ENCODE peak calls at places on chromosomes 3 and 15, in seven cellular contexts. P is mesothelial cell of epicardium; J is GM20000; A is stimulated activated effector memory CD8-positive, alpha-beta T cell treated with anti-CD3 and anti-CD28 coated beads, Interleukin-12 subunit alpha, Interleukin-12 subunit beta, amount 100 ng/mL, for 72 hours; B is stimulated activated CD8-positive, alpha-beta memory T cell treated with anti-CD3 and anti-CD28 coated beads, Interleukin-7, amount 100 ng/mL, for 1 hour; M is lower leg skin; F is SW 1271. R is an unnamed sample.

GRCh38 chr15:39188314-39188713 is 392.6 kb upstream of the THBS1 start:
- DNase-seq in P (no peak), J (no peak), A (no peak), B (no peak), M (no peak), F (no peak), R (no peak)

GRCh38 chr15:74240002-74240568 is 4.0 kb downstream of the CCDC33 start:
- DNase-seq in P (no peak), J (no peak), A (no peak), B (no peak), M (peak; percentile 26), F (peak; percentile 84), R (no peak)

GRCh38 chr15:57680021-57680420 is 26.5 kb upstream of the POLR2M start:
- DNase-seq in P (no peak), J (no peak), A (no peak), B (no peak), M (no peak), F (no peak), R (no peak)

GRCh38 chr3:55435446-55435845 is 51.7 kb downstream of the WNT5A start:
- DNase-seq in P (no peak), J (no peak), A (no peak), B (no peak), M (no peak), F (no peak), R (peak; percentile 70)

GRCh38 chr3:98018301-98018700 is 16.8 kb downstream of the GABRR3 start:
- DNase-seq in P (no peak), J (no peak), A (no peak), B (no peak), M (no peak), F (no peak), R (no peak)

GRCh38 chr15:59968314-59968713 is 35.8 kb upstream of the FOXB1 start:
- DNase-seq in P (no peak), J (no peak), A (no peak), B (no peak), M (no peak), F (no peak), R (no peak)

GRCh38 chr15:48332642-48333034 is 1.4 kb downstream of the DUT start:
- DNase-seq in P (no peak), J (peak; percentile 19), A (no peak), B (no peak), M (no peak), F (no peak), R (no peak)

GRCh38 chr3:186996356-186996755 is 66.0 kb downstream of the ST6GAL1 start:
- DNase-seq in P (no peak), J (no peak), A (no peak), B (no peak), M (no peak), F (no peak), R (no peak)

GRCh38 chr15:38883987-38884386 is 319.4 kb upstream of the RASGRP1 start:
- DNase-seq in P (no peak), J (no peak), A (peak; percentile 12), B (no peak), M (no peak), F (peak; percentile 7), R (no peak)

GRCh38 chr3:71532639-71533395 is 50.7 kb downstream of the FOXP1 start:
- DNase-seq in P (no peak), J (no peak), A (no peak), B (no peak), M (peak; percentile 36), F (no peak), R (no peak)

GRCh38 chr3:5645311-5646029 is 458.0 kb downstream of the EDEM1 start:
- DNase-seq in P (no peak), J (no peak), A (no peak), B (no peak), M (no peak), F (no peak), R (no peak)

GRCh38 chr3:160196511-160197104 is 28.6 kb upstream of the C3orf80 start:
- DNase-seq in P (no peak), J (no peak), A (no peak), B (no peak), M (no peak), F (no peak), R (peak; percentile 57)

GRCh38 chr3:48305396-48305795 is 28.1 kb downstream of the SPINK8 start:
- DNase-seq in P (no peak), J (no peak), A (peak; percentile 30), B (no peak), M (no peak), F (no peak), R (no peak)

GRCh38 chr3:46868948-46869347 is 5.7 kb upstream of the MYL3 start:
- DNase-seq in P (no peak), J (no peak), A (no peak), B (no peak), M (no peak), F (no peak), R (no peak)

GRCh38 chr3:14879161-14879888 is 60.6 kb downstream of the FGD5 start:
- DNase-seq in P (no peak), J (no peak), A (no peak), B (no peak), M (no peak), F (no peak), R (no peak)

GRCh38 chr3:138786788-138787276 is 47.9 kb downstream of the PIK3CB start:
- DNase-seq in P (no peak), J (no peak), A (no peak), B (no peak), M (no peak), F (no peak), R (no peak)

GRCh38 chr3:161175506-161175905 is 45.6 kb upstream of the NMD3 start:
- DNase-seq in P (no peak), J (no peak), A (no peak), B (no peak), M (no peak), F (no peak), R (no peak)

GRCh38 chr3:3632439-3632838 is 166.8 kb upstream of the LRRN1 start:
- DNase-seq in P (no peak), J (no peak), A (no peak), B (no peak), M (no peak), F (no peak), R (no peak)

GRCh38 chr15:90031231-90031791 is 30.2 kb downstream of the ZNF710 start:
- DNase-seq in P (no peak), J (peak; percentile 75), A (peak; percentile 60), B (no peak), M (no peak), F (no peak), R (no peak)

GRCh38 chr3:53243165-53243564 is 12.7 kb downstream of the TKT start:
- DNase-seq in P (no peak), J (no peak), A (no peak), B (no peak), M (no peak), F (no peak), R (no peak)

GRCh38 chr15:52020253-52021085 is 1.4 kb downstream of the MAPK6 start:
- DNase-seq in P (no peak), J (peak; percentile 34), A (no peak), B (no peak), M (no peak), F (peak; percentile 51), R (no peak)

GRCh38 chr3:143648708-143649107 is 199.6 kb downstream of the SLC9A9 start:
- DNase-seq in P (no peak), J (no peak), A (no peak), B (no peak), M (no peak), F (no peak), R (no peak)

GRCh38 chr3:133330043-133330442 is 69.8 kb upstream of the BFSP2 start:
- DNase-seq in P (no peak), J (no peak), A (no peak), B (no peak), M (no peak), F (no peak), R (no peak)

GRCh38 chr15:48671381-48672022 is 26.0 kb upstream of the FBN1 start:
- DNase-seq in P (no peak), J (no peak), A (no peak), B (no peak), M (peak; percentile 65), F (no peak), R (no peak)

GRCh38 chr3:9808345-9809037 is 1.6 kb upstream of the TTLL3 start:
- DNase-seq in P (no peak), J (peak; percentile 63), A (peak; percentile 72), B (peak; percentile 19), M (no peak), F (peak; percentile 61), R (no peak)

R was measured in esophagus muscularis mucosa.